ENCODE peak calls at places on chromosomes 6 and 20, in nine cellular contexts. V is prostate gland, B is sigmoid colon, T is suprapubic skin, E is K562, S is upper lobe of left lung, K is HepG2, X is transverse colon, D is stomach. Y is an unnamed sample.

GRCh38 chr20:11902264-11902663 is 15.4 kb upstream of the BTBD3 start:
- DNase-seq in E (no peak), X (no peak), V (no peak), T (no peak), D (no peak), S (no peak), K (no peak), B (no peak), Y (no peak)

GRCh38 chr6:168545428-168545827 is 104.4 kb downstream of the SMOC2 start:
- DNase-seq in T (peak; percentile 58), E (no peak), S (peak; percentile 19), K (no peak), X (no peak), B (no peak), V (no peak), D (no peak), Y (no peak)

GRCh38 chr6:134247854-134248580 is 69.9 kb downstream of the SGK1 start:
- DNase-seq in V (no peak), D (no peak), S (no peak), T (no peak), K (no peak), B (no peak), E (no peak), X (no peak), Y (no peak)

GRCh38 chr6:33663727-33664449 is 42.8 kb downstream of the ITPR3 start:
- DNase-seq in S (peak; percentile 50), X (no peak), K (no peak), E (no peak), V (no peak), T (peak; percentile 60), D (no peak), B (no peak), Y (no peak)

GRCh38 chr6:52507557-52508260 is 69.2 kb downstream of the TRAM2 start:
- DNase-seq in X (no peak), S (no peak), E (peak; percentile 62), K (no peak), T (no peak), D (no peak), V (no peak), B (no peak), Y (no peak)

GRCh38 chr6:43076928-43077809 is 1.1 kb downstream of the PTK7 start:
- DNase-seq in E (no peak), S (peak; percentile 77), X (no peak), D (no peak), K (peak; percentile 50), V (no peak), T (no peak), B (no peak), Y (peak; percentile 63)

GRCh38 chr6:29294499-29294914 is 7.0 kb upstream of the OR14J1 start:
- DNase-seq in K (no peak), S (no peak), X (no peak), D (no peak), B (no peak), T (no peak), E (no peak), V (no peak), Y (no peak)

GRCh38 chr6:116564921-116565872 is 6.1 kb upstream of the RWDD1 start:
- DNase-seq in S (peak; percentile 85), V (no peak), E (no peak), K (no peak), T (peak; percentile 60), B (peak; percentile 63), X (no peak), D (no peak), Y (no peak)

GRCh38 chr20:58706975-58707681 is 14.5 kb downstream of the NPEPL1 start:
- DNase-seq in X (peak; percentile 4), D (no peak), E (no peak), B (peak; percentile 53), T (peak; percentile 40), K (no peak), S (no peak), V (peak; percentile 2), Y (no peak)

GRCh38 chr6:31271641-31272357 is at the start of gene HLA-C:
- DNase-seq in T (peak; percentile 97), K (peak; percentile 95), B (peak; percentile 98), V (peak; percentile 96), X (peak; percentile 96), E (peak; percentile 53), D (peak; percentile 94), S (peak; percentile 92), Y (peak; percentile 94)
- TF ChIP-seq POLR2A in T (peak; percentile 69), K (no peak), B (peak; percentile 91), V (peak; percentile 89), X (peak; percentile 86), E (no peak), D (no peak), S (peak; percentile 67), Y (peak; percentile 88)

GRCh38 chr6:136763716-136764521 is 28.4 kb downstream of the MAP3K5 start:
- DNase-seq in B (no peak), V (no peak), E (no peak), S (no peak), K (no peak), X (no peak), D (no peak), T (no peak), Y (no peak)

GRCh38 chr6:136761227-136761922 is 30.9 kb downstream of the MAP3K5 start:
- DNase-seq in X (no peak), E (no peak), K (no peak), D (no peak), V (peak; percentile 82), T (no peak), B (no peak), S (no peak), Y (peak; percentile 57)

GRCh38 chr6:136764522-136764993 is 27.7 kb downstream of the MAP3K5 start:
- DNase-seq in B (no peak), T (no peak), D (no peak), X (no peak), S (no peak), V (no peak), E (no peak), K (no peak), Y (no peak)

GRCh38 chr6:136763255-136763654 is 29.0 kb downstream of the MAP3K5 start:
- DNase-seq in T (no peak), D (no peak), K (no peak), E (no peak), S (no peak), X (no peak), V (no peak), B (no peak), Y (no peak)

GRCh38 chr6:136762022-136762975 is 30.0 kb downstream of the MAP3K5 start:
- DNase-seq in B (no peak), V (no peak), T (no peak), E (no peak), K (no peak), D (no peak), S (no peak), X (no peak), Y (no peak)
- H3K4me1 ChIP-seq in B (peaks cover 27% of the 10 kb centered on the region), V (peaks cover 21% of the 10 kb centered on the region), T (peaks cover 37% of the 10 kb centered on the region), E (peaks cover 57% of the 10 kb centered on the region), K (no peaks in the 10 kb centered on the region), D (peaks cover 51% of the 10 kb centered on the region), S (peaks cover 67% of the 10 kb centered on the region), X (peaks cover 30% of the 10 kb centered on the region), Y (no peaks in the 10 kb centered on the region)

DNA sequence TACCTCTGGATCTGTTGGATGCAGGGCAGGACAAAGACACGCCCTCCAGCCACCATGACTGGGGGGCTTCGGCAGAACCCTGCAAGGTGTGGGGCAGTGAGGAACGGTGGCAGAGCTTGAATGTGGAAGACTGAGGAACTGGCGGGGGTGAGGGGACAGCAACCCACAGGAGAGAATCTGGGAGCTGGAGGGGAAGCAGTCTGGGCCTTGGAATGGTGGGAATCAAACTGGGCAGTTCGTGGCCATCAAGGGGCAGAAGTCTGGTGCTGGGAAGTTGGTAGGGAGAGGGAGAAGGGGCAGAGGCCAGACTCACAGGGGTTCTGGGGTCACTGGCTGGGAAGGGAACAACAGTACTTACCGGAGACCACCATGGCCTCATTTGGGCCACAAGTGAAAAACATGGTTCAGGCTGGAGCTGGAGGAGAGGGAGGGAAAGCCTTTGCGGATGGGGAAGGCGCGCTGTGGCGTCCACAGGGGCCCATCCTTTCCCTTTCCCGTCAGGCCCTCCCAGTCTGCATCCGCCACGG is 635 bp downstream of the FLOT1 start:
- DNase-seq in V (no peak), D (no peak), B (no peak), K (no peak), X (peak; percentile 26), S (no peak), E (no peak), T (no peak), Y (no peak)
- TF ChIP-seq POLR2AphosphoS5 in V (no peak), D (no peak), B (no peak), K (no peak), X (peak; percentile 0), S (no peak), E (no peak), T (no peak), Y (no peak)

GRCh38 chr20:63825331-63826118 is 5.5 kb downstream of the ZBTB46 start:
- DNase-seq in D (no peak), B (no peak), X (no peak), E (no peak), S (no peak), K (no peak), V (no peak), T (no peak), Y (no peak)

GRCh38 chr20:63821824-63822223 is 9.2 kb downstream of the ZBTB46 start:
- DNase-seq in V (no peak), S (no peak), T (no peak), E (no peak), X (no peak), B (no peak), K (no peak), D (no peak), Y (no peak)

GRCh38 chr20:63823691-63824311 is 7.3 kb downstream of the ZBTB46 start:
- DNase-seq in S (no peak), K (peak; percentile 61), V (no peak), T (no peak), B (no peak), X (no peak), D (no peak), E (no peak), Y (no peak)

GRCh38 chr20:63819224-63819917 is 11.7 kb downstream of the ZBTB46 start:
- DNase-seq in T (no peak), S (no peak), K (peak; percentile 72), E (peak; percentile 56), X (peak; percentile 48), B (peak; percentile 69), V (no peak), D (no peak), Y (no peak)

DNA sequence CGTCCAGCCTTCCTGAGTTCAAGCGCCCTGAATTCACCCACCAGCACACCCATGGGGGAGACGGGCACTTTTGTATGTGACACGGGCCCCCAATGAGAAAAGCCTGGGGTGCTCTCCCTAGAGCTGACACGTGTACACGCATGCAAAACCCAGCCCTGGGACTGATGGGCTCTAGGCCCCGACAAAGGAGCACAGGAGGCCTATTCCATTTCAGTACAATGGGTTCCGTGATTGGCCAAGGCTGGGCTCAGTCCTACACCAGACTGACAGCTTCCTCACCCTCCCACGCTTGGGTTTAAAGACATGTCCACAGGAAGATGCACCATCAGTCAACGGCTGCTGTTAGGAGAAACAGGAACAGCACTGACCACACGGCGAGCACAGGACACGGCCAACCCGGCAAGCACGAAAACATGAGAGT is 8.8 kb downstream of the ZBTB46 start:
- DNase-seq in V (no peak), D (no peak), T (no peak), K (no peak), S (no peak), X (no peak), B (no peak), E (peak; percentile 59), Y (no peak)
- TF ChIP-seq POLR2A in V (no peak), D (no peak), T (no peak), K (no peak), S (no peak), X (no peak), B (no peak), E (no peak), Y (no peak)